ENCODE peak calls at places on chromosomes 2 and 18, in seven cellular contexts. I is HCT116, R is mesendoderm, U is fibroblast of lung, W is DND-41, G is GM23248, V is endodermal cell. Y is an unnamed sample.
A peak's percentile ranks its signal among the peaks of the same experiment; 100 is the strongest.

GRCh38 chr2:203758841-203759691 is 52.6 kb downstream of the CD28 start:
- DNase-seq in U (peak; percentile 56), W (no peak), R (peak; percentile 14), V (no peak), I (no peak), G (peak; percentile 94), Y (peak; percentile 57)

GRCh38 chr2:45353879-45354278 is 257.2 kb downstream of the SRBD1 start:
- DNase-seq in R (no peak), V (no peak), W (no peak), I (no peak), G (peak; percentile 90), U (peak; percentile 98), Y (no peak)

GRCh38 chr2:129654331-129654730 is 325.1 kb upstream of the RAB6C start:
- DNase-seq in I (no peak), W (no peak), V (no peak), U (no peak), R (no peak), G (no peak), Y (no peak)

GRCh38 chr2:226892729-226893128 is 56.9 kb downstream of the RHBDD1 start:
- DNase-seq in W (no peak), G (peak; percentile 55), U (peak; percentile 71), R (no peak), V (no peak), I (no peak), Y (no peak)

GRCh38 chr2:226981731-226982373 is 146.0 kb downstream of the RHBDD1 start:
- DNase-seq in V (no peak), W (peak; percentile 58), G (no peak), U (no peak), I (no peak), R (peak; percentile 51), Y (no peak)

GRCh38 chr2:25521665-25522387 is 151.6 kb downstream of the DTNB start:
- DNase-seq in V (no peak), I (peak; percentile 35), G (peak; percentile 81), R (peak; percentile 54), W (peak; percentile 55), U (peak; percentile 86), Y (no peak)

GRCh38 chr2:71846669-71847291 is 300.9 kb downstream of the CYP26B1 start:
- DNase-seq in W (no peak), V (peak; percentile 29), R (no peak), U (no peak), G (peak; percentile 93), I (no peak), Y (no peak)

GRCh38 chr2:162153608-162154224 is 1.7 kb upstream of the GCG start:
- DNase-seq in W (peak; percentile 74), U (peak; percentile 58), R (peak; percentile 69), V (peak; percentile 85), I (peak; percentile 52), G (peak; percentile 53), Y (peak; percentile 5)

GRCh38 chr18:55839350-55839749 is 251.4 kb upstream of the TCF4 start:
- DNase-seq in G (peak; percentile 83), U (peak; percentile 68), V (no peak), W (no peak), I (no peak), R (no peak), Y (no peak)

GRCh38 chr2:83364264-83364663 is 1094.8 kb downstream of the SUCLG1 start:
- DNase-seq in G (peak; percentile 64), W (no peak), V (no peak), R (no peak), I (no peak), U (peak; percentile 33), Y (no peak)

GRCh38 chr2:231800493-231801091 is 14.3 kb downstream of the COPS7B start:
- DNase-seq in R (peak; percentile 42), V (peak; percentile 84), U (peak; percentile 39), W (peak; percentile 60), G (peak; percentile 69), I (peak; percentile 32), Y (no peak)

GRCh38 chr2:197195591-197195990 is 115.0 kb downstream of the ANKRD44 start:
- DNase-seq in U (no peak), V (no peak), R (no peak), I (no peak), G (no peak), W (no peak), Y (no peak)

GRCh38 chr18:48729421-48729820 is 190.6 kb downstream of the CTIF start:
- DNase-seq in R (peak; percentile 81), W (no peak), I (no peak), U (no peak), V (no peak), G (no peak), Y (no peak)

GRCh38 chr18:25016666-25017065 is 335.3 kb downstream of the ZNF521 start:
- DNase-seq in R (no peak), U (no peak), G (no peak), I (no peak), W (no peak), V (peak; percentile 64), Y (no peak)

GRCh38 chr2:1816414-1816911 is 72.1 kb upstream of the PXDN start:
- DNase-seq in G (peak; percentile 79), V (no peak), W (no peak), R (no peak), U (peak; percentile 87), I (no peak), Y (no peak)

GRCh38 chr2:169822785-169823392 is 1.8 kb downstream of the METTL5 start:
- DNase-seq in G (no peak), V (no peak), I (no peak), W (no peak), U (no peak), R (no peak), Y (no peak)

GRCh38 chr2:169815849-169816248 is 8.9 kb downstream of the METTL5 start:
- DNase-seq in I (no peak), R (no peak), W (no peak), G (peak; percentile 86), U (peak; percentile 49), V (no peak), Y (no peak)

GRCh38 chr2:169822036-169822435 is 2.7 kb downstream of the METTL5 start:
- DNase-seq in R (no peak), G (no peak), W (no peak), U (no peak), I (no peak), V (no peak), Y (no peak)

GRCh38 chr2:169818241-169818640 is 6.5 kb downstream of the METTL5 start:
- DNase-seq in V (no peak), G (no peak), U (no peak), I (no peak), R (no peak), W (no peak), Y (no peak)

GRCh38 chr2:169819106-169819505 is 5.6 kb downstream of the METTL5 start:
- DNase-seq in V (no peak), U (peak; percentile 37), W (no peak), I (no peak), G (peak; percentile 39), R (no peak), Y (no peak)
- H3K9ac ChIP-seq in V (no peak overlapping the region), U (no peak overlapping the region), W (no peak overlapping the region), I (no peak overlapping the region), G (no peak overlapping the region), R (no peak overlapping the region), Y (no peak overlapping the region)

GRCh38 chr18:60182223-60182622 is 190.4 kb downstream of the MC4R start:
- DNase-seq in G (no peak), W (no peak), V (no peak), U (no peak), I (no peak), R (no peak), Y (no peak)
- H3K4me3 ChIP-seq in G (no peak overlapping the region), W (no peak overlapping the region), V (no peak overlapping the region), U (no peak overlapping the region), I (no peak overlapping the region), R (no peak overlapping the region), Y (no peak overlapping the region)

GRCh38 chr2:55962910-55963309 is 39.3 kb upstream of the EFEMP1 start:
- DNase-seq in G (no peak), V (no peak), W (no peak), U (no peak), R (no peak), I (no peak), Y (no peak)

GRCh38 chr2:55965966-55966365 is 42.4 kb upstream of the EFEMP1 start:
- DNase-seq in I (no peak), U (no peak), R (peak; percentile 25), G (no peak), V (no peak), W (no peak), Y (no peak)

GRCh38 chr2:55968931-55969330 is 45.3 kb upstream of the EFEMP1 start:
- DNase-seq in R (no peak), W (no peak), G (no peak), I (no peak), V (no peak), U (no peak), Y (no peak)

GRCh38 chr2:55965276-55965675 is 41.7 kb upstream of the EFEMP1 start:
- DNase-seq in V (no peak), G (no peak), U (no peak), W (no peak), R (peak; percentile 14), I (no peak), Y (no peak)

GRCh38 chr2:55966431-55967118 is 43.0 kb upstream of the EFEMP1 start:
- DNase-seq in V (no peak), U (peak; percentile 29), W (no peak), G (peak; percentile 44), I (no peak), R (no peak), Y (no peak)
- H3K9ac ChIP-seq in V (no peak overlapping the region), U (no peak overlapping the region), W (no peak overlapping the region), G (peak overlapping the region; percentile 4), I (no peak overlapping the region), R (no peak overlapping the region), Y (no peak overlapping the region)

GRCh38 chr2:232926448-232927040 is 56.5 kb downstream of the SNORC start:
- DNase-seq in V (peak; percentile 62), U (no peak), R (peak; percentile 31), G (no peak), I (no peak), W (no peak), Y (no peak)
- H3K4me3 ChIP-seq in V (no peak overlapping the region), U (no peak overlapping the region), R (no peak overlapping the region), G (no peak overlapping the region), I (no peak overlapping the region), W (no peak overlapping the region), Y (no peak overlapping the region)

DNA sequence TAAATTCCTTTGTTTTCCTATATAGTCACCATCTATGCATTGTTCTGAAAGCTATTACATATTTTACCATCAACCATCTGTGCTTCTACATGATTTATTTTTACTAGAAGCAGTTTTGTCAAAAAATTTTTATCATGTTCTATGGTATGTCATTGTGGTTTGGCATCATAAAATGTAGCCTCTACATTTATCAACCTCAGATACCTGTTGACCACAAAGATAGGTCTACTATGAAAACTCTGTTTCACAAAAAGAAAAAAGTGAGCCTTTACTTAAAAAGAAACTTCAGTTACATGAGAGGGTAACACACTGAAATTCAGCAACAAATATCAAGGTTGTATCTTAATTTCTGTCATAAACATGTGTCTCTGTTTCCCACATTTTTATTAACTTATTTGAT is 3.7 kb downstream of the BCL2 start:
- DNase-seq in I (no peak), R (no peak), G (no peak), U (no peak), V (no peak), W (no peak), Y (no peak)
- H3K9ac ChIP-seq in I (no peak overlapping the region), R (no peak overlapping the region), G (no peak overlapping the region), U (no peak overlapping the region), V (no peak overlapping the region), W (peak overlapping the region; percentile 78), Y (no peak overlapping the region)

GRCh38 chr2:234566622-234567021 is 69.7 kb upstream of the ARL4C start:
- DNase-seq in W (no peak), V (no peak), G (no peak), R (no peak), U (peak; percentile 23), I (no peak), Y (no peak)
- H3K4me3 ChIP-seq in W (no peak overlapping the region), V (no peak overlapping the region), G (no peak overlapping the region), R (no peak overlapping the region), U (no peak overlapping the region), I (no peak overlapping the region), Y (no peak overlapping the region)

Y was measured in keratinocyte.